ENCODE peak calls at places on chromosomes 2 and 18, in nine cellular contexts. N is pancreas, Z is aorta, M is K562, A is fibroblast of lung, L is GM23248, H is ascending aorta, U is sigmoid colon, S is neuronal stem cell. X is an unnamed sample. For H3K36me3 and H3K27me3, the result is how much of the 10 kb centered on the place peaks cover.

GRCh38 chr2:197515277-197515797 is 529 bp upstream of the MOB4 start:
- DNase-seq in U (no peak), N (no peak), S (peak), L (no peak), Z (no peak), M (peak), H (no peak), A (no peak), X (no peak)

GRCh38 chr2:232885264-232885961 is 15.3 kb downstream of the SNORC start:
- DNase-seq in U (no peak), H (no peak), L (no peak), A (no peak), Z (no peak), S (no peak), M (no peak), N (peak), X (peak)

GRCh38 chr18:1483386-1483785 is 578.7 kb downstream of the ADCYAP1 start:
- DNase-seq in M (no peak), A (no peak), L (no peak), Z (no peak), N (no peak), S (no peak), H (no peak), U (no peak), X (no peak)

GRCh38 chr2:66526171-66526570 is 91.2 kb downstream of the MEIS1 start:
- DNase-seq in L (no peak), U (no peak), H (no peak), A (no peak), M (peak), S (no peak), N (no peak), Z (no peak), X (no peak)

GRCh38 chr2:191497822-191498221 is 180.1 kb upstream of the NABP1 start:
- DNase-seq in S (no peak), A (no peak), Z (no peak), H (no peak), U (no peak), N (no peak), M (no peak), L (no peak), X (no peak)

GRCh38 chr18:75269140-75269676 is 58.6 kb downstream of the TSHZ1 start:
- DNase-seq in L (no peak), U (no peak), H (no peak), Z (no peak), S (no peak), A (no peak), M (no peak), N (no peak), X (no peak)

GRCh38 chr18:67486534-67486933 is 30.0 kb downstream of the DSEL start:
- DNase-seq in H (no peak), U (no peak), S (no peak), L (no peak), Z (no peak), N (no peak), A (no peak), M (no peak), X (no peak)

GRCh38 chr18:57925706-57926105 is 118.3 kb upstream of the NEDD4L start:
- DNase-seq in M (no peak), A (peak), L (peak), N (no peak), S (no peak), Z (no peak), H (no peak), U (no peak), X (no peak)

GRCh38 chr2:94753466-94753998 is 117.7 kb upstream of the TEKT4 start:
- DNase-seq in A (no peak), M (no peak), Z (no peak), S (no peak), U (no peak), L (no peak), N (no peak), H (no peak), X (no peak)

GRCh38 chr2:150605664-150606063 is 118.2 kb upstream of the RND3 start:
- DNase-seq in Z (no peak), A (no peak), H (no peak), N (no peak), L (no peak), M (no peak), S (no peak), U (no peak), X (no peak)

GRCh38 chr2:17863539-17863938 is 14.9 kb upstream of the KCNS3 start:
- DNase-seq in U (no peak), L (no peak), A (no peak), M (no peak), S (no peak), Z (no peak), H (no peak), N (no peak), X (no peak)

GRCh38 chr18:711330-711692 is 1.1 kb downstream of the ENOSF1 start:
- DNase-seq in L (no peak), U (no peak), S (no peak), M (peak), A (no peak), H (no peak), N (no peak), Z (no peak), X (peak)

GRCh38 chr18:68623342-68623741 is 91.6 kb downstream of the TMX3 start:
- DNase-seq in L (peak), S (peak), Z (peak), A (peak), U (peak), H (no peak), M (peak), N (no peak), X (peak)

GRCh38 chr2:201127570-201127969 is 11.6 kb downstream of the CFLAR start:
- DNase-seq in L (peak), H (no peak), A (peak), M (no peak), N (no peak), S (no peak), U (no peak), Z (peak), X (no peak)

GRCh38 chr2:6554403-6554802 is 311.3 kb downstream of the CMPK2 start:
- DNase-seq in A (no peak), H (no peak), N (no peak), L (no peak), Z (no peak), M (no peak), S (no peak), U (no peak), X (no peak)

GRCh38 chr2:46315103-46315890 is 18.1 kb downstream of the EPAS1 start:
- DNase-seq in Z (peak), S (no peak), N (peak), H (peak), U (peak), M (peak), L (peak), A (peak), X (no peak)

GRCh38 chr2:189798312-189799029 is 14.2 kb downstream of the PMS1 start:
- DNase-seq in L (peak), M (no peak), H (no peak), N (no peak), S (no peak), U (no peak), Z (no peak), A (peak), X (no peak)

GRCh38 chr2:84435331-84436081 is 23.6 kb downstream of the SUCLG1 start:
- DNase-seq in S (no peak), M (no peak), Z (no peak), A (peak), U (no peak), L (peak), H (no peak), N (no peak), X (no peak)

GRCh38 chr2:10415048-10415447 is 33.1 kb downstream of the ODC1 start:
- DNase-seq in M (no peak), A (no peak), L (no peak), U (no peak), H (no peak), S (no peak), N (no peak), Z (no peak), X (no peak)

GRCh38 chr2:220335591-220335915 is 708.1 kb downstream of the SLC4A3 start:
- DNase-seq in M (no peak), Z (no peak), U (no peak), S (no peak), H (no peak), A (no peak), L (no peak), N (no peak), X (no peak)

GRCh38 chr18:1012775-1013174 is 108.1 kb downstream of the ADCYAP1 start:
- DNase-seq in U (no peak), L (no peak), A (no peak), H (no peak), M (no peak), Z (no peak), N (no peak), S (no peak), X (no peak)

GRCh38 chr2:70103531-70104061 is 16.3 kb downstream of the PCBP1 start:
- DNase-seq in M (peak), L (no peak), Z (no peak), H (no peak), N (no peak), A (no peak), S (no peak), U (peak), X (peak)

GRCh38 chr2:113178891-113179290 is 5.1 kb downstream of the PSD4 start:
- DNase-seq in N (no peak), L (no peak), A (no peak), Z (no peak), M (no peak), H (no peak), S (no peak), U (no peak), X (no peak)

GRCh38 chr2:217915706-217916105 is 87.1 kb downstream of the TNS1 start:
- DNase-seq in S (no peak), M (no peak), N (no peak), L (no peak), H (no peak), A (no peak), Z (no peak), U (peak), X (no peak)

DNA sequence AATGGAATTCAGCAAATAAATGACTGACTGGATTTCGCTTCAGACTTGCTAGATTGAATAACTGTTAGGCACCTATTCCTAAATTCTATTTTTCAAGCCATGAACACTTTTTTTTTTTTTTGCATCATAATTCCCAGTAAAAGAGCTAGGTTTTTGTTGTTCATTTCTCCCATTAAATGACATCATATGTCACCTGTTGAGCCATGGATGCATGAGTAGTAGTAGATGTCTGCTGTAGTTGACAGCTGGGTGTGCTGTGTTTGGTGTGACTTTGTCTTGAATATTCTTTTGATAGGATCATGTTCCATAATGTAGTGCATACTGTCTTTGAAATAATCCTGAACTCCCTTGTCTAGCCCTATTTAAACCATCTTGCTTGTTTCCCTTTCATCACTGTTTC is 115.2 kb downstream of the RAB3GAP1 start:
- DNase-seq in A (no peak), S (no peak), L (no peak), Z (no peak), N (no peak), M (no peak), U (no peak), H (no peak), X (no peak)
- H3K36me3 ChIP-seq in A (under half), S (half or more), L (half or more), Z (under half), N (under half), M (half or more), U (half or more), H (half or more), X (under half)

GRCh38 chr18:79260023-79260422 is 135.7 kb upstream of the NFATC1 start:
- DNase-seq in S (no peak), L (no peak), M (no peak), A (no peak), U (no peak), N (no peak), Z (no peak), H (no peak), X (no peak)

GRCh38 chr18:79260510-79260909 is 135.2 kb upstream of the NFATC1 start:
- DNase-seq in A (no peak), U (no peak), N (no peak), H (no peak), Z (no peak), M (no peak), L (no peak), S (no peak), X (no peak)

GRCh38 chr18:79258447-79258846 is 137.3 kb upstream of the NFATC1 start:
- DNase-seq in N (no peak), L (no peak), A (no peak), Z (no peak), U (no peak), M (peak), H (no peak), S (no peak), X (no peak)

GRCh38 chr18:79259218-79259617 is 136.5 kb upstream of the NFATC1 start:
- DNase-seq in H (no peak), M (peak), S (no peak), A (no peak), Z (no peak), L (no peak), U (no peak), N (no peak), X (no peak)

DNA sequence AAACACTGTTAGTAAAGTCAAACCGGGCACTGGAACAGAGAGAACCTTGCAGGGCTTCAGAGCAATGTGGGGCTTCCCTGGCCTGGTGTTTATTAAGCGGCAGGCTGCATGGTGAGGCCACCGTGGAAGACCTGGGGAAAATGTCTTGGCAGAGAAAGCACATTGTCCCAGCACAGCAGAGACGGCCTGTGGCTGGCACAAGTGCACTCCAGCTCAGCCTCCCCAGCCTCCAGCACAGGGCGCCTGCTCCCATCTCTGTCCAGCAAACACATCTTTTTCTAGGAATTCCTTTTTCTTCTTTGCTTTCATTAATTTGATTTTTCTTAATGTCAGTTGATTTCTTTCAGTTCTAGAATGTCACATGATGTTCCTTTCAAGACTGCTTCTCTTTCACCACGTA is 138.2 kb upstream of the NFATC1 start:
- DNase-seq in N (no peak), U (no peak), Z (no peak), L (no peak), A (no peak), S (no peak), H (no peak), M (no peak), X (no peak)
- H3K4me3 ChIP-seq in N (no peak), U (no peak), Z (no peak), L (no peak), A (no peak), S (no peak), H (no peak), M (no peak), X (no peak)

DNA sequence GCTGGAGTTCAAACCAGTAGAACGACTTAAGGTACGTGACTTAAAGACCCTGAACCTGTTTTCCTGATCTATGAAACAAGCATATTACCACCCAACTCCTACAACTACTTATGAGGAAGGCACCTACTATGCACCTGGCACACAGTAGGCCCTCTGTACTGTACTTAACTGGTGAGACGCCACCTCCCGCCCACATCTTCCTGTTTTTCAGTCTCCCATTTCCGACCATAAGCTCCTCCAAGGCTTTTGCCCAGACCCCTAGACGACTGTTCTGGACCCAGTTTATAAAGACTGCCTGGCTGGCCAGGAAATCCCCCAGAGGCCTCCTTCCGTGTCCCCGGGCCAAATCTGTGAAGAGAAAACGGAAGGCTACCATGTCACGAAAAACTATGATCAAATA is 1.5 kb downstream of the GALNT14 start:
- DNase-seq in H (no peak), Z (no peak), S (no peak), A (no peak), N (no peak), M (no peak), L (no peak), U (no peak), X (no peak)
- H3K27me3 ChIP-seq in H (under half), Z (under half), S (half or more), A (under half), N (under half), M (under half), L (under half), U (under half), X (under half)

GRCh38 chr2:98569915-98570314 is 38.4 kb downstream of the COA5 start:
- DNase-seq in U (no peak), S (no peak), M (no peak), L (no peak), A (no peak), H (no peak), Z (no peak), N (no peak), X (no peak)
- H3K36me3 ChIP-seq in U (half or more), S (half or more), M (under half), L (under half), A (under half), H (half or more), Z (under half), N (under half), X (under half)